ENCODE peak calls at places on chromosomes 4 and X, in four cellular contexts. One of them, this sample, is unnamed.

GRCh38 chr4:142380052-142380598 is 466.0 kb downstream of the INPP4B start:
- DNase-seq in HepG2: no peak
- DNase-seq in H1: no peak
- DNase-seq in K562: no peak
- DNase-seq in this sample: no peak

GRCh38 chr4:10106421-10107039 is 10.1 kb downstream of the WDR1 start:
- DNase-seq in H1: no peak
- DNase-seq in HepG2: no peak
- DNase-seq in K562: peak
- DNase-seq in this sample: peak

GRCh38 chr4:118729287-118730286 is 44.4 kb downstream of the METTL14 start:
- DNase-seq in H1: no peak
- DNase-seq in HepG2: peak
- DNase-seq in K562: no peak
- DNase-seq in this sample: no peak

GRCh38 chr4:181909368-181909767 is 333.8 kb upstream of the TENM3 start:
- DNase-seq in H1: no peak
- DNase-seq in K562: no peak
- DNase-seq in HepG2: no peak
- DNase-seq in this sample: no peak

GRCh38 chr4:180539284-180539683 is 1703.9 kb upstream of the TENM3 start:
- DNase-seq in K562: no peak
- DNase-seq in H1: no peak
- DNase-seq in HepG2: no peak
- DNase-seq in this sample: no peak

GRCh38 chrX:42073468-42073867 is 150.1 kb upstream of the CASK start:
- DNase-seq in HepG2: peak
- DNase-seq in K562: no peak
- DNase-seq in H1: no peak
- DNase-seq in this sample: no peak

GRCh38 chr4:20362148-20362547 is 110.4 kb downstream of the SLIT2 start:
- DNase-seq in H1: no peak
- DNase-seq in HepG2: no peak
- DNase-seq in K562: no peak
- DNase-seq in this sample: no peak

GRCh38 chrX:133159205-133159604 is 58.9 kb downstream of the TFDP3 start:
- DNase-seq in K562: no peak
- DNase-seq in HepG2: peak
- DNase-seq in H1: no peak
- DNase-seq in this sample: no peak

GRCh38 chrX:108018659-108019381 is 26.0 kb upstream of the VSIG1 start:
- DNase-seq in K562: no peak
- DNase-seq in H1: no peak
- DNase-seq in HepG2: no peak
- DNase-seq in this sample: no peak

GRCh38 chrX:13151806-13152510 is 107.5 kb upstream of the FAM9C start:
- DNase-seq in K562: no peak
- DNase-seq in H1: no peak
- DNase-seq in HepG2: no peak
- DNase-seq in this sample: no peak

GRCh38 chrX:46574941-46575381 is 1.4 kb downstream of the CHST7 start:
- DNase-seq in HepG2: no peak
- DNase-seq in H1: no peak
- DNase-seq in K562: no peak
- DNase-seq in this sample: no peak

GRCh38 chrX:115449742-115450141 is 111.2 kb upstream of the PLS3 start:
- DNase-seq in K562: no peak
- DNase-seq in HepG2: peak
- DNase-seq in H1: no peak
- DNase-seq in this sample: no peak

GRCh38 chr4:74501579-74501978 is 56.6 kb downstream of the AREG start:
- DNase-seq in K562: no peak
- DNase-seq in HepG2: no peak
- DNase-seq in H1: no peak
- DNase-seq in this sample: no peak

GRCh38 chrX:119887721-119888425 is 7.8 kb upstream of the AKAP14 start:
- DNase-seq in K562: peak
- DNase-seq in H1: peak
- DNase-seq in HepG2: peak
- DNase-seq in this sample: peak

GRCh38 chr4:40325406-40326019 is 9.6 kb upstream of the CHRNA9 start:
- DNase-seq in H1: no peak
- DNase-seq in K562: peak
- DNase-seq in HepG2: peak
- DNase-seq in this sample: peak

GRCh38 chr4:172892300-172892699 is 276.3 kb upstream of the GALNT7 start:
- DNase-seq in H1: peak
- DNase-seq in HepG2: no peak
- DNase-seq in K562: peak
- DNase-seq in this sample: peak
- TF ChIP-seq FOSL1 in H1: no peak
- TF ChIP-seq FOSL1 in HepG2: no peak
- TF ChIP-seq FOSL1 in K562: no peak
- TF ChIP-seq FOSL1 in this sample: no peak

GRCh38 chr4:6910340-6910959 is 824 bp downstream of the TBC1D14 start:
- DNase-seq in HepG2: no peak
- DNase-seq in H1: no peak
- DNase-seq in K562: peak
- DNase-seq in this sample: no peak
- TF ChIP-seq MAX in HepG2: peak
- TF ChIP-seq MAX in H1: no peak
- TF ChIP-seq MAX in K562: peak
- TF ChIP-seq MAX in this sample: no peak

DNA sequence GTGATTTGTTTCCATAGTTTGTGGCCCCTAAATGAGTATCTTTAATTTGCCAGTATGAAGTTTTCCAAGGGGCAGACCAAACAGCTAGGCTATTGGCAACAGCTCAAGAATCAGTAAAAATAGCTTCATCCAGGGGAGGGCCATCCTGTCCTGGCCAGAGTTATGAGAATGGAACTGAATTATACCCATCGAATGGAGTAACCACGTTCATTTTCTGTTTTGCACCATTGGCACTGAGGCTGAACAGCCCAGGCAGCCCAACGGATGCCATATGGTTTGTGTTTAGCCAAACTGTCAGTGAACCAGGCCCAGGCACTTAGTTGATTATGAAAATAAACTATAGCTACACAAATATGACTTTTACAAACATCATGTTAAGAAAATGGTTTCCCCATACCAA is 17.7 kb upstream of the ASB5 start:
- DNase-seq in HepG2: no peak
- DNase-seq in K562: no peak
- DNase-seq in H1: no peak
- DNase-seq in this sample: no peak
- TF ChIP-seq FOSL1 in HepG2: no peak
- TF ChIP-seq FOSL1 in K562: no peak
- TF ChIP-seq FOSL1 in H1: no peak
- TF ChIP-seq FOSL1 in this sample: no peak

GRCh38 chr4:61918507-61919462 is 718.7 kb downstream of the ADGRL3 start:
- DNase-seq in H1: no peak
- DNase-seq in HepG2: no peak
- DNase-seq in K562: no peak
- DNase-seq in this sample: no peak
- TF ChIP-seq MAX in H1: no peak
- TF ChIP-seq MAX in HepG2: no peak
- TF ChIP-seq MAX in K562: no peak
- TF ChIP-seq MAX in this sample: no peak

GRCh38 chr4:73139991-73140390 is 70.5 kb upstream of the COX18 start:
- DNase-seq in K562: no peak
- DNase-seq in HepG2: no peak
- DNase-seq in H1: no peak
- DNase-seq in this sample: no peak

GRCh38 chr4:73139245-73139644 is 69.7 kb upstream of the COX18 start:
- DNase-seq in K562: no peak
- DNase-seq in H1: no peak
- DNase-seq in HepG2: no peak
- DNase-seq in this sample: no peak

GRCh38 chr4:73137121-73137520 is 67.6 kb upstream of the COX18 start:
- DNase-seq in K562: no peak
- DNase-seq in HepG2: no peak
- DNase-seq in H1: no peak
- DNase-seq in this sample: no peak

DNA sequence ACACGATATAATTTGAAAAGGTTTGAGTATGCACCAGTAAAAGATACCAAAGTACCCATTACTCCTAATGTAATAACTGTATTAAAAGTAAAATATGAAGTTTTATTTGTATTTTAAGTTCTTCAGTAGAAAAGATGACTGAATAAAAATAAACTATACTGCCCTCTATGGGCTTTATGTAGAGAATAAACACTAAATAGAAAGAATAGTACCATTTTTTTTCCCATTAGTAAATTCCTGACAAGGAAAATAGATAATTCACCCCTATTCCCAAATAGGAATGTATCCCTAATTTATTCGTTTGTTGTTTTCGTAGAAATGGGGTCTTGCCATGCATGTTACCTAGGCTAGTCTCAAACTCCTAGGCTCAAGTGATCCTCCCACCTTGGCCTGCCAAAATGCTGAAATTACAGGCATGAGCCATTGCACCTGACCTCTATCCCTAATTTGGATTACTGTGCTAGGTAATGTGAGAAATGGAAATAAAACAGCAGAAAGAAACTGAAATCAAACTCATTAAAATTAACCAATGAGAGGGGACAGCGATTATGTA is 73.6 kb upstream of the COX18 start:
- DNase-seq in H1: no peak
- DNase-seq in HepG2: no peak
- DNase-seq in K562: no peak
- DNase-seq in this sample: no peak
- TF ChIP-seq FOSL1 in H1: no peak
- TF ChIP-seq FOSL1 in HepG2: no peak
- TF ChIP-seq FOSL1 in K562: no peak
- TF ChIP-seq FOSL1 in this sample: no peak

DNA sequence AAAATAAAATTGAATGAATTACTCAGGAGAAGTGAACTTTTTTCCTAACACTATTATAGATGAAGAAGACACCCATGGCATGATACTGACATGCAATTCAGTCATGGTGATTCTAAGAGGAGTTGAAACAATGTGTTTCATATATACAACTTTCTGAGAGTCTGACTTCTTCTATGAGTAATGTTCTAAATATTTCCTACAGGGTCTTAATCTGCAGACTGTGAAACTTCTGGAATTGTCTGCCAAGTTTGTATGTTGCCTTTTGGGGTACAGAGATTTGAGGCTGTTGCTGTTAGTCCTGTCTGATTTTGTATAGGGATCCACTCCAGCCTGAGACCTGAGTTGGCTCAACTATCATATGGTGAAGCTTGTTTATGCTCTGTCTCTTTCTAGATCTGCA is 160.6 kb upstream of the GATB start:
- DNase-seq in HepG2: no peak
- DNase-seq in H1: no peak
- DNase-seq in K562: no peak
- DNase-seq in this sample: no peak
- TF ChIP-seq MAX in HepG2: no peak
- TF ChIP-seq MAX in H1: no peak
- TF ChIP-seq MAX in K562: no peak
- TF ChIP-seq MAX in this sample: no peak

GRCh38 chr4:82687531-82687930 is 111.1 kb downstream of the SCD5 start:
- DNase-seq in HepG2: no peak
- DNase-seq in K562: no peak
- DNase-seq in H1: no peak
- DNase-seq in this sample: no peak

GRCh38 chr4:82694106-82694505 is 104.5 kb downstream of the SCD5 start:
- DNase-seq in HepG2: no peak
- DNase-seq in K562: no peak
- DNase-seq in H1: no peak
- DNase-seq in this sample: no peak

GRCh38 chr4:82691431-82691830 is 107.2 kb downstream of the SCD5 start:
- DNase-seq in H1: peak
- DNase-seq in HepG2: no peak
- DNase-seq in K562: no peak
- DNase-seq in this sample: no peak

GRCh38 chr4:82692101-82692780 is 106.4 kb downstream of the SCD5 start:
- DNase-seq in H1: peak
- DNase-seq in K562: no peak
- DNase-seq in HepG2: no peak
- DNase-seq in this sample: no peak

DNA sequence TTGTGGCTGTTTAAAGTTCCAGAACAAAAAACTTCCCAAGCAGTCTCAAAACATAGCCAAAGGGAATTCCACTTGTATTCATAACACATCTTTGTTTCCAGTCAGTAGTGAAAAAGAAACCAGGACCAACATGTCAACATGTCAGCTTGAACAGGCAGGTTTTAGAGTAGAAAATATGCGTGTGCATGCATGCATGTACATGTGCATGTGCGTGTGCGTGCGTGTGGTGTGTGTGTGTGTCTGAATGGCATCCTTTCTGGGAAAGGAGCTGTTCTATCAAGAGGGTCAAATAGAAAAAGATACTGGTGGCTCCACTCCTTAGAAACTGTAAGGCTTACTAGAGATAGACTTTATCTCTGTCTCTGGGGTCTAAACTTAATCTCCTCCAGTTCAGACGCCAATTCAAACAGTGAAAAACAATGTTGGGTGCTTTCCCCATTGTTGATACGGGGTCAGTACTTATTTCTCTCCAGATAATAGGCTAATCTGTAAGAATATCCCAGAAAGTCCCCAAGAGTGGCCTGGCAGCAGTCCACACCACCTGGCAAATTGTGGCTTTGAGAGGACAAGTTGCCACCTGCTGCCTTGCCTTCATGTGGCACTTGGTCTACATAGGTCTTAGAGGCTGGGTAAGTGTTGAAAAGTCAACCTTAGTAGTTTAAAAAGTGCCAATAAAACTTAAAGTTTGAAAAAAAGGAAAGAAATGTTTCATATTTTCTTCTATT is 110.3 kb downstream of the SCD5 start:
- DNase-seq in HepG2: no peak
- DNase-seq in H1: no peak
- DNase-seq in K562: no peak
- DNase-seq in this sample: no peak
- TF ChIP-seq FOSL1 in HepG2: no peak
- TF ChIP-seq FOSL1 in H1: no peak
- TF ChIP-seq FOSL1 in K562: no peak
- TF ChIP-seq FOSL1 in this sample: no peak

GRCh38 chr4:147799986-147800555 is 68.2 kb downstream of the ARHGAP10 start:
- DNase-seq in K562: no peak
- DNase-seq in H1: no peak
- DNase-seq in HepG2: no peak
- DNase-seq in this sample: no peak
- TF ChIP-seq MAX in K562: no peak
- TF ChIP-seq MAX in H1: no peak
- TF ChIP-seq MAX in HepG2: no peak
- TF ChIP-seq MAX in this sample: no peak

DNA sequence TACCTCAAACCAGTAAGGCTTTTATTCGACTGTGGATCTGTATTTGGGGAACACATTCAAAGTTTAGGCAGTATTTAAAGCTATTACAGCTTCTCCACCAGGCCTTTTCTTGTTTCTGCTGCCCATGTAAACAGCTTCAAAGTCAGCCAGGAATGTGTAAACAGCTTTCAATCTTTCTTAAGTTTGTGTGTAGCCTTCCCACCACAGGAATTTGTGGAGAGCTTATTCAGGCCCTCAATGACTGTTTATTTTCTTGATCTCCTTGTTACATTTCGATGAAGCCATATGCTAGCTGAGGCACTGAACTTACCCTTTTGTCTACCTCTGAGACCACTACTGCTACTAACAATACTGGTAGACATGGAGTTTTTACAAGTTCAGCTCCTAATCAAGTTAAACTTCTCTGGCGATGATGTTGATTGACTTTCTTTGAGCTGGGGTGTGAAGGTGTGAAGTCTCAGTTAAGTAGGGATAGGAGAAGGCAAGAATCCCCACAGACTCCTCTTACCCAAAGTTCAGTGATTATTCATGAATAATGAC is 72.6 kb downstream of the NWD2 start:
- DNase-seq in K562: no peak
- DNase-seq in H1: no peak
- DNase-seq in HepG2: no peak
- DNase-seq in this sample: no peak
- TF ChIP-seq FOSL1 in K562: no peak
- TF ChIP-seq FOSL1 in H1: no peak
- TF ChIP-seq FOSL1 in HepG2: no peak
- TF ChIP-seq FOSL1 in this sample: no peak